ENCODE peak calls at places on chromosome 4, in eight cellular contexts. W is CD8-positive, alpha-beta memory T cell; P is aorta; Q is ascending aorta; V is heart right ventricle; J is mesendoderm; Y is iPS DF 6.9; E is NT2/D1. K is an unnamed sample.

GRCh38 chr4:6641164-6641970 is 882 bp downstream of the MRFAP1 start:
- DNase-seq in W (peak; percentile 69), P (peak; percentile 73), Q (peak; percentile 80), V (peak; percentile 44), J (peak; percentile 53), Y (no peak), E (no peak), K (no peak)

GRCh38 chr4:7021930-7022658 is 21.1 kb upstream of the TADA2B start:
- DNase-seq in W (no peak), P (no peak), Q (no peak), V (no peak), J (no peak), Y (no peak), E (no peak), K (peak; percentile 30)

GRCh38 chr4:103018391-103019318 is 850 bp downstream of the SLC9B1 start:
- DNase-seq in W (no peak), P (no peak), Q (no peak), V (peak; percentile 36), J (peak; percentile 44), Y (no peak), E (no peak), K (no peak)

GRCh38 chr4:59024257-59024656 is 1914.1 kb upstream of the IGFBP7 start:
- DNase-seq in W (no peak), P (no peak), Q (no peak), V (no peak), J (no peak), Y (no peak), E (no peak), K (no peak)

GRCh38 chr4:6873792-6874461 is 35.7 kb upstream of the TBC1D14 start:
- DNase-seq in W (peak; percentile 85), P (peak; percentile 82), Q (peak; percentile 83), V (peak; percentile 60), J (peak; percentile 70), Y (no peak), E (peak; percentile 60), K (peak; percentile 19)

GRCh38 chr4:144716778-144717177 is 70.8 kb downstream of the HHIP start:
- DNase-seq in W (no peak), P (no peak), Q (no peak), V (no peak), J (no peak), Y (no peak), E (no peak), K (no peak)

GRCh38 chr4:125826801-125827200 is 512.0 kb downstream of the FAT4 start:
- DNase-seq in W (no peak), P (no peak), Q (no peak), V (no peak), J (no peak), Y (no peak), E (no peak), K (no peak)

GRCh38 chr4:156255608-156256007 is 301.9 kb upstream of the CTSO start:
- DNase-seq in W (no peak), P (no peak), Q (no peak), V (no peak), J (no peak), Y (no peak), E (no peak), K (no peak)

GRCh38 chr4:110005461-110006056 is 92.9 kb downstream of the EGF start:
- DNase-seq in W (no peak), P (no peak), Q (no peak), V (no peak), J (peak; percentile 62), Y (no peak), E (peak; percentile 16), K (peak; percentile 21)

GRCh38 chr4:1376841-1377605 is 29.2 kb downstream of the NKX1-1 start:
- DNase-seq in W (peak; percentile 36), P (peak; percentile 38), Q (no peak), V (no peak), J (peak; percentile 27), Y (no peak), E (no peak), K (no peak)

GRCh38 chr4:153576443-153576774 is 107.7 kb upstream of the TLR2 start:
- DNase-seq in W (no peak), P (no peak), Q (no peak), V (no peak), J (no peak), Y (no peak), E (no peak), K (no peak)

GRCh38 chr4:1295405-1296055 is 5.8 kb downstream of the MAEA start:
- DNase-seq in W (no peak), P (peak; percentile 42), Q (no peak), V (no peak), J (no peak), Y (no peak), E (no peak), K (no peak)

GRCh38 chr4:153788419-153789276 is at the start of gene SFRP2:
- DNase-seq in W (no peak), P (peak; percentile 58), Q (no peak), V (no peak), J (peak; percentile 91), Y (no peak), E (peak; percentile 81), K (no peak)

GRCh38 chr4:185810746-185811508 is 1.1 kb downstream of the SORBS2 start:
- DNase-seq in W (no peak), P (no peak), Q (no peak), V (no peak), J (peak; percentile 79), Y (no peak), E (no peak), K (no peak)
- H3K4me3 ChIP-seq in W (no peak overlapping the region), P (peak overlapping the region; percentile 16), Q (no peak overlapping the region), V (peak overlapping the region; percentile 42), J (no peak overlapping the region), Y (no peak overlapping the region), E (no peak overlapping the region), K (no peak overlapping the region)

GRCh38 chr4:3301450-3302163 is 8.8 kb downstream of the RGS12 start:
- DNase-seq in W (peak; percentile 45), P (peak; percentile 27), Q (no peak), V (no peak), J (no peak), Y (no peak), E (no peak), K (no peak)

GRCh38 chr4:3297066-3297859 is 4.4 kb downstream of the RGS12 start:
- DNase-seq in W (no peak), P (no peak), Q (no peak), V (no peak), J (no peak), Y (no peak), E (no peak), K (no peak)

GRCh38 chr4:3299122-3299521 is 6.3 kb downstream of the RGS12 start:
- DNase-seq in W (no peak), P (peak; percentile 15), Q (peak; percentile 50), V (no peak), J (no peak), Y (no peak), E (no peak), K (no peak)

GRCh38 chr4:3300198-3300671 is 7.4 kb downstream of the RGS12 start:
- DNase-seq in W (peak; percentile 40), P (peak; percentile 34), Q (peak; percentile 35), V (no peak), J (peak; percentile 34), Y (no peak), E (no peak), K (no peak)

DNA sequence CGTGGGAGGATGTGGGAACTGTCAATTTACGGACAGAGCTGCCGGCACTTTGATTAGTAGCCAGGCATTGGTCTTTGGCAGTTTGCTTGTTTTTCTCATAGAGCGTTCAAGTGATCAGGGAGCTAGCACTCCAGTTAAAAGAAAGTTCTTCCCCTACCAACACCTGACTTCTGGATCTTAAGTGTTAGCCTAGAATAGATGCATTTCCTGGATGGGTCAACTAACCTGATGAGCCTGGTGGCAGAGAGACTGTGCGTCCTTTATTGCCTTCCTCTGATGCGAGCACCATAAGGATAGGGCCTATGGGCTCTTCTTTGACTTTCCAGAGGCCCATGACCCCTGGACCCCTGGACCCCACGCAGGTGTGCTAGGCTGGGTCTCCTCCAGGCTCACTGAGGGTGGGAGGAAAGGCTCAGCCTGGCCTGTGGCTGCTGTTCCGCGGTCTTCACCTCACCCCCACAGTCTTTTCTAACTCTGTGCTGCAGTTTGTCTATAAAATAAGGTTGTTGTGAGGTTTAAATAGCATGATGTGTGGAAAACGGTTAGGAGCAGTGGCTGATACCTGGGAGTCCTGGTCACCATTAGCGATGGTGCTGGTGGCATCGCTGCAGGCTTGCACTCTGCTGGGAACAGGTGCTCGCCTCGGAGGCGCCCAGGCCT is 6.8 kb downstream of the RGS12 start:
- DNase-seq in W (no peak), P (peak; percentile 18), Q (peak; percentile 27), V (no peak), J (no peak), Y (no peak), E (no peak), K (no peak)
- H3K4me1 ChIP-seq in W (peaks cover 34% of the 10 kb centered on the region), P (no peaks in the 10 kb centered on the region), Q (no peaks in the 10 kb centered on the region), V (peaks cover 28% of the 10 kb centered on the region), J (no peaks in the 10 kb centered on the region), Y (peaks cover 6% of the 10 kb centered on the region), E (peaks cover 15% of the 10 kb centered on the region), K (no peaks in the 10 kb centered on the region)

GRCh38 chr4:142881331-142881730 is 35.2 kb upstream of the INPP4B start:
- DNase-seq in W (no peak), P (no peak), Q (no peak), V (no peak), J (no peak), Y (no peak), E (no peak), K (no peak)
- H3K4me3 ChIP-seq in W (no peak overlapping the region), P (no peak overlapping the region), Q (no peak overlapping the region), V (no peak overlapping the region), J (no peak overlapping the region), Y (no peak overlapping the region), E (no peak overlapping the region), K (no peak overlapping the region)

DNA sequence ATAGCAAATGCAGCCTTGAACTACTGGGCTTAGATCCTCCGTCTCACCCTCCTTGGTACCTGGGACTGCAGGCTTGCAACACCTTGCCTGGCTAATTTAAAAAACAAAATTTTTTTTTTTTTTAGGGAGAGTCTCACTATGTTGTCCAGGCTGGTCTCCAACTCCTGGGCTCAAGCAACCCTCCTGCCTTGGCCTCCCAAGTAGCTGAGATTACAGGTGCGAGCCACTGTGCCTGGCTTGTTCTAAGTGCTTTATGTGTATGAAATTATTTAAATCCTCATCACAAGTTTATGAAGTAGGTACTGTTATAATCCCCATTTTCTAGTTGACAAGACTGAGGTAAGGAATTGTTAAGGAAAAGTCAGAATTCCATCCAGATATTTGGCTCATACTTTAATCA is 43.0 kb downstream of the CLCN3 start:
- DNase-seq in W (no peak), P (no peak), Q (no peak), V (no peak), J (no peak), Y (no peak), E (no peak), K (no peak)
- H3K4me1 ChIP-seq in W (no peaks in the 10 kb centered on the region), P (no peaks in the 10 kb centered on the region), Q (peaks cover 7% of the 10 kb centered on the region), V (peaks cover 36% of the 10 kb centered on the region), J (no peaks in the 10 kb centered on the region), Y (no peaks in the 10 kb centered on the region), E (no peaks in the 10 kb centered on the region), K (peaks cover 10% of the 10 kb centered on the region)

GRCh38 chr4:82797591-82798081 is 960 bp downstream of the SCD5 start:
- DNase-seq in W (peak; percentile 47), P (peak; percentile 49), Q (no peak), V (peak; percentile 22), J (peak; percentile 55), Y (no peak), E (no peak), K (no peak)
- H3K4me3 ChIP-seq in W (no peak overlapping the region), P (peak overlapping the region; percentile 75), Q (peak overlapping the region; percentile 77), V (peak overlapping the region; percentile 61), J (no peak overlapping the region), Y (peak overlapping the region; percentile 13), E (peak overlapping the region; percentile 57), K (peak overlapping the region; percentile 89)